ENCODE peak calls at places on chromosomes 7 and 10, in ten cellular contexts. One of them, this sample, is unnamed.

GRCh38 chr7:154817224-154817896 is 185.6 kb downstream of the PAXIP1 start:
- DNase-seq in lung: no peak
- DNase-seq in mucosa of descending colon: no peak
- DNase-seq in endothelial cell: no peak
- DNase-seq in SIG-M5: no peak
- DNase-seq in A549: peak
- DNase-seq in sigmoid colon: no peak
- DNase-seq in amniotic stem cell: no peak
- DNase-seq in iris pigment epithelial cell: no peak
- DNase-seq in non-pigmented ciliary epithelial cell: no peak
- DNase-seq in this sample: no peak

GRCh38 chr7:74280985-74281384 is 8.2 kb upstream of the CLIP2 start:
- DNase-seq in lung: no peak
- DNase-seq in mucosa of descending colon: no peak
- DNase-seq in endothelial cell: no peak
- DNase-seq in SIG-M5: no peak
- DNase-seq in A549: peak
- DNase-seq in sigmoid colon: no peak
- DNase-seq in amniotic stem cell: no peak
- DNase-seq in iris pigment epithelial cell: no peak
- DNase-seq in non-pigmented ciliary epithelial cell: no peak
- DNase-seq in this sample: no peak

GRCh38 chr7:81744389-81744788 is 25.5 kb downstream of the HGF start:
- DNase-seq in lung: no peak
- DNase-seq in mucosa of descending colon: no peak
- DNase-seq in endothelial cell: no peak
- DNase-seq in SIG-M5: no peak
- DNase-seq in A549: no peak
- DNase-seq in sigmoid colon: no peak
- DNase-seq in amniotic stem cell: no peak
- DNase-seq in iris pigment epithelial cell: no peak
- DNase-seq in non-pigmented ciliary epithelial cell: no peak
- DNase-seq in this sample: no peak

GRCh38 chr10:80292607-80293239 is 3.3 kb upstream of the MAT1A start:
- DNase-seq in lung: peak
- DNase-seq in mucosa of descending colon: no peak
- DNase-seq in endothelial cell: no peak
- DNase-seq in SIG-M5: no peak
- DNase-seq in A549: no peak
- DNase-seq in sigmoid colon: no peak
- DNase-seq in amniotic stem cell: no peak
- DNase-seq in iris pigment epithelial cell: no peak
- DNase-seq in non-pigmented ciliary epithelial cell: no peak
- DNase-seq in this sample: no peak

GRCh38 chr10:89156161-89156560 is 51.0 kb downstream of the CH25H start:
- DNase-seq in lung: no peak
- DNase-seq in mucosa of descending colon: no peak
- DNase-seq in endothelial cell: no peak
- DNase-seq in SIG-M5: no peak
- DNase-seq in A549: no peak
- DNase-seq in sigmoid colon: no peak
- DNase-seq in amniotic stem cell: no peak
- DNase-seq in iris pigment epithelial cell: no peak
- DNase-seq in non-pigmented ciliary epithelial cell: no peak
- DNase-seq in this sample: no peak

GRCh38 chr7:112550468-112551060 is 69.8 kb downstream of the LSMEM1 start:
- DNase-seq in lung: no peak
- DNase-seq in mucosa of descending colon: no peak
- DNase-seq in endothelial cell: peak
- DNase-seq in SIG-M5: peak
- DNase-seq in A549: peak
- DNase-seq in sigmoid colon: no peak
- DNase-seq in amniotic stem cell: peak
- DNase-seq in iris pigment epithelial cell: peak
- DNase-seq in non-pigmented ciliary epithelial cell: peak
- DNase-seq in this sample: no peak

GRCh38 chr7:91230503-91230902 is 33.7 kb upstream of the FZD1 start:
- DNase-seq in lung: no peak
- DNase-seq in mucosa of descending colon: no peak
- DNase-seq in endothelial cell: no peak
- DNase-seq in SIG-M5: no peak
- DNase-seq in A549: no peak
- DNase-seq in sigmoid colon: no peak
- DNase-seq in amniotic stem cell: no peak
- DNase-seq in iris pigment epithelial cell: no peak
- DNase-seq in non-pigmented ciliary epithelial cell: no peak
- DNase-seq in this sample: no peak

GRCh38 chr7:70377957-70378356 is 754.0 kb upstream of the GALNT17 start:
- DNase-seq in lung: no peak
- DNase-seq in mucosa of descending colon: no peak
- DNase-seq in endothelial cell: no peak
- DNase-seq in SIG-M5: no peak
- DNase-seq in A549: no peak
- DNase-seq in sigmoid colon: no peak
- DNase-seq in amniotic stem cell: no peak
- DNase-seq in iris pigment epithelial cell: no peak
- DNase-seq in non-pigmented ciliary epithelial cell: no peak
- DNase-seq in this sample: no peak

GRCh38 chr7:19339512-19339911 is 194.3 kb upstream of the FERD3L start:
- DNase-seq in lung: no peak
- DNase-seq in mucosa of descending colon: no peak
- DNase-seq in endothelial cell: no peak
- DNase-seq in SIG-M5: no peak
- DNase-seq in A549: no peak
- DNase-seq in sigmoid colon: no peak
- DNase-seq in amniotic stem cell: no peak
- DNase-seq in iris pigment epithelial cell: no peak
- DNase-seq in non-pigmented ciliary epithelial cell: no peak
- DNase-seq in this sample: no peak

GRCh38 chr7:44280993-44281721 is 44.2 kb downstream of the CAMK2B start:
- DNase-seq in lung: no peak
- DNase-seq in mucosa of descending colon: peak
- DNase-seq in endothelial cell: no peak
- DNase-seq in SIG-M5: no peak
- DNase-seq in A549: no peak
- DNase-seq in sigmoid colon: peak
- DNase-seq in amniotic stem cell: no peak
- DNase-seq in iris pigment epithelial cell: no peak
- DNase-seq in non-pigmented ciliary epithelial cell: no peak
- DNase-seq in this sample: peak

GRCh38 chr7:73941836-73942551 is 81.0 kb downstream of the TMEM270 start:
- DNase-seq in lung: no peak
- DNase-seq in mucosa of descending colon: no peak
- DNase-seq in endothelial cell: no peak
- DNase-seq in SIG-M5: no peak
- DNase-seq in A549: peak
- DNase-seq in sigmoid colon: no peak
- DNase-seq in amniotic stem cell: peak
- DNase-seq in iris pigment epithelial cell: peak
- DNase-seq in non-pigmented ciliary epithelial cell: peak
- DNase-seq in this sample: no peak

GRCh38 chr10:80660736-80661135 is 123.0 kb downstream of the SH2D4B start:
- DNase-seq in lung: peak
- DNase-seq in mucosa of descending colon: no peak
- DNase-seq in endothelial cell: no peak
- DNase-seq in SIG-M5: peak
- DNase-seq in A549: no peak
- DNase-seq in sigmoid colon: no peak
- DNase-seq in amniotic stem cell: no peak
- DNase-seq in iris pigment epithelial cell: no peak
- DNase-seq in non-pigmented ciliary epithelial cell: no peak
- DNase-seq in this sample: no peak

GRCh38 chr10:30436200-30436599 is 2.2 kb downstream of the MAP3K8 start:
- DNase-seq in lung: peak
- DNase-seq in mucosa of descending colon: peak
- DNase-seq in endothelial cell: no peak
- DNase-seq in SIG-M5: no peak
- DNase-seq in A549: peak
- DNase-seq in sigmoid colon: peak
- DNase-seq in amniotic stem cell: peak
- DNase-seq in iris pigment epithelial cell: peak
- DNase-seq in non-pigmented ciliary epithelial cell: no peak
- DNase-seq in this sample: no peak

GRCh38 chr7:131467788-131468187 is 88.6 kb downstream of the PODXL start:
- DNase-seq in lung: no peak
- DNase-seq in mucosa of descending colon: no peak
- DNase-seq in endothelial cell: no peak
- DNase-seq in SIG-M5: no peak
- DNase-seq in A549: no peak
- DNase-seq in sigmoid colon: no peak
- DNase-seq in amniotic stem cell: no peak
- DNase-seq in iris pigment epithelial cell: no peak
- DNase-seq in non-pigmented ciliary epithelial cell: no peak
- DNase-seq in this sample: no peak

GRCh38 chr7:24778543-24779282 is 21.4 kb upstream of the GSDME start:
- DNase-seq in lung: peak
- DNase-seq in mucosa of descending colon: no peak
- DNase-seq in endothelial cell: no peak
- DNase-seq in SIG-M5: peak
- DNase-seq in A549: no peak
- DNase-seq in sigmoid colon: peak
- DNase-seq in amniotic stem cell: peak
- DNase-seq in iris pigment epithelial cell: peak
- DNase-seq in non-pigmented ciliary epithelial cell: no peak
- DNase-seq in this sample: no peak

GRCh38 chr7:34138483-34138882 is 233.1 kb downstream of the BMPER start:
- DNase-seq in lung: no peak
- DNase-seq in mucosa of descending colon: no peak
- DNase-seq in endothelial cell: no peak
- DNase-seq in SIG-M5: no peak
- DNase-seq in A549: no peak
- DNase-seq in sigmoid colon: no peak
- DNase-seq in amniotic stem cell: no peak
- DNase-seq in iris pigment epithelial cell: no peak
- DNase-seq in non-pigmented ciliary epithelial cell: no peak
- DNase-seq in this sample: no peak

GRCh38 chr7:123148813-123149212 is 51.0 kb downstream of the SLC13A1 start:
- DNase-seq in lung: no peak
- DNase-seq in mucosa of descending colon: no peak
- DNase-seq in endothelial cell: no peak
- DNase-seq in SIG-M5: no peak
- DNase-seq in A549: no peak
- DNase-seq in sigmoid colon: no peak
- DNase-seq in amniotic stem cell: no peak
- DNase-seq in iris pigment epithelial cell: peak
- DNase-seq in non-pigmented ciliary epithelial cell: no peak
- DNase-seq in this sample: no peak

GRCh38 chr7:147432068-147432467 is 1158.5 kb upstream of the C7orf33 start:
- DNase-seq in lung: no peak
- DNase-seq in mucosa of descending colon: no peak
- DNase-seq in endothelial cell: peak
- DNase-seq in SIG-M5: no peak
- DNase-seq in A549: no peak
- DNase-seq in sigmoid colon: no peak
- DNase-seq in amniotic stem cell: peak
- DNase-seq in iris pigment epithelial cell: peak
- DNase-seq in non-pigmented ciliary epithelial cell: no peak
- DNase-seq in this sample: no peak

GRCh38 chr10:85012305-85012704 is 683.9 kb downstream of the CCSER2 start:
- DNase-seq in lung: no peak
- DNase-seq in mucosa of descending colon: no peak
- DNase-seq in endothelial cell: no peak
- DNase-seq in SIG-M5: no peak
- DNase-seq in A549: no peak
- DNase-seq in sigmoid colon: no peak
- DNase-seq in amniotic stem cell: no peak
- DNase-seq in iris pigment epithelial cell: no peak
- DNase-seq in non-pigmented ciliary epithelial cell: no peak
- DNase-seq in this sample: no peak

GRCh38 chr7:108581655-108582491 is 12.2 kb downstream of the DNAJB9 start:
- DNase-seq in lung: no peak
- DNase-seq in mucosa of descending colon: no peak
- DNase-seq in endothelial cell: no peak
- DNase-seq in SIG-M5: no peak
- DNase-seq in A549: no peak
- DNase-seq in sigmoid colon: no peak
- DNase-seq in amniotic stem cell: no peak
- DNase-seq in iris pigment epithelial cell: peak
- DNase-seq in non-pigmented ciliary epithelial cell: no peak
- DNase-seq in this sample: no peak

GRCh38 chr7:19369806-19370205 is 224.6 kb upstream of the FERD3L start:
- DNase-seq in lung: no peak
- DNase-seq in mucosa of descending colon: no peak
- DNase-seq in endothelial cell: no peak
- DNase-seq in SIG-M5: no peak
- DNase-seq in A549: no peak
- DNase-seq in sigmoid colon: no peak
- DNase-seq in amniotic stem cell: no peak
- DNase-seq in iris pigment epithelial cell: no peak
- DNase-seq in non-pigmented ciliary epithelial cell: no peak
- DNase-seq in this sample: no peak

GRCh38 chr10:62015994-62016393 is 114.5 kb downstream of the ARID5B start:
- DNase-seq in lung: no peak
- DNase-seq in mucosa of descending colon: no peak
- DNase-seq in endothelial cell: no peak
- DNase-seq in SIG-M5: no peak
- DNase-seq in A549: no peak
- DNase-seq in sigmoid colon: no peak
- DNase-seq in amniotic stem cell: no peak
- DNase-seq in iris pigment epithelial cell: no peak
- DNase-seq in non-pigmented ciliary epithelial cell: peak
- DNase-seq in this sample: no peak

GRCh38 chr7:66779669-66780408 is 39.3 kb downstream of the RABGEF1 start:
- DNase-seq in lung: no peak
- DNase-seq in mucosa of descending colon: no peak
- DNase-seq in endothelial cell: no peak
- DNase-seq in SIG-M5: no peak
- DNase-seq in A549: no peak
- DNase-seq in sigmoid colon: no peak
- DNase-seq in amniotic stem cell: no peak
- DNase-seq in iris pigment epithelial cell: peak
- DNase-seq in non-pigmented ciliary epithelial cell: no peak
- DNase-seq in this sample: no peak

GRCh38 chr7:155429651-155430050 is 28.3 kb upstream of the EN2 start:
- DNase-seq in lung: no peak
- DNase-seq in mucosa of descending colon: peak
- DNase-seq in endothelial cell: no peak
- DNase-seq in SIG-M5: no peak
- DNase-seq in A549: no peak
- DNase-seq in sigmoid colon: no peak
- DNase-seq in amniotic stem cell: no peak
- DNase-seq in iris pigment epithelial cell: no peak
- DNase-seq in non-pigmented ciliary epithelial cell: no peak
- DNase-seq in this sample: peak

GRCh38 chr10:121362026-121362425 is 236.2 kb downstream of the FGFR2 start:
- DNase-seq in lung: peak
- DNase-seq in mucosa of descending colon: no peak
- DNase-seq in endothelial cell: no peak
- DNase-seq in SIG-M5: no peak
- DNase-seq in A549: no peak
- DNase-seq in sigmoid colon: no peak
- DNase-seq in amniotic stem cell: no peak
- DNase-seq in iris pigment epithelial cell: no peak
- DNase-seq in non-pigmented ciliary epithelial cell: no peak
- DNase-seq in this sample: no peak

GRCh38 chr7:117165656-117166055 is 157.2 kb downstream of the WNT2 start:
- DNase-seq in lung: peak
- DNase-seq in mucosa of descending colon: no peak
- DNase-seq in endothelial cell: no peak
- DNase-seq in SIG-M5: no peak
- DNase-seq in A549: no peak
- DNase-seq in sigmoid colon: no peak
- DNase-seq in amniotic stem cell: no peak
- DNase-seq in iris pigment epithelial cell: no peak
- DNase-seq in non-pigmented ciliary epithelial cell: no peak
- DNase-seq in this sample: no peak

GRCh38 chr7:44466300-44467216 is 23.9 kb downstream of the NUDCD3 start:
- DNase-seq in lung: no peak
- DNase-seq in mucosa of descending colon: no peak
- DNase-seq in endothelial cell: no peak
- DNase-seq in SIG-M5: no peak
- DNase-seq in A549: no peak
- DNase-seq in sigmoid colon: no peak
- DNase-seq in amniotic stem cell: no peak
- DNase-seq in iris pigment epithelial cell: peak
- DNase-seq in non-pigmented ciliary epithelial cell: no peak
- DNase-seq in this sample: no peak

GRCh38 chr7:53315986-53316385 is 280.6 kb downstream of the POM121L12 start:
- DNase-seq in lung: no peak
- DNase-seq in mucosa of descending colon: no peak
- DNase-seq in endothelial cell: no peak
- DNase-seq in SIG-M5: no peak
- DNase-seq in A549: no peak
- DNase-seq in sigmoid colon: peak
- DNase-seq in amniotic stem cell: no peak
- DNase-seq in iris pigment epithelial cell: no peak
- DNase-seq in non-pigmented ciliary epithelial cell: no peak
- DNase-seq in this sample: no peak